ENCODE peak calls at places on chromosome 14, in ten cellular contexts. R, T, O, I, D, X, Z, N, B and J are unnamed samples.

GRCh38 chr14:101861464-101861863 is 100.0 kb downstream of the PPP2R5C start:
- DNase-seq in R (no peak), T (no peak), O (no peak), I (no peak), D (no peak), X (no peak), Z (no peak), N (no peak), B (no peak), J (no peak)

GRCh38 chr14:98548071-98548686 is 723.8 kb downstream of the BCL11B start:
- DNase-seq in R (no peak), T (no peak), O (no peak), I (no peak), D (peak; percentile 16), X (no peak), Z (no peak), N (no peak), B (no peak), J (no peak)

GRCh38 chr14:21382886-21383847 is 652 bp downstream of the SUPT16H start:
- DNase-seq in R (peak; percentile 49), T (peak; percentile 44), O (peak; percentile 59), I (no peak), D (peak; percentile 54), X (peak; percentile 28), Z (peak; percentile 56), N (peak; percentile 54), B (peak; percentile 44), J (peak; percentile 18)

GRCh38 chr14:67837011-67837624 is 17.5 kb downstream of the RAD51B start:
- DNase-seq in R (peak; percentile 30), T (peak; percentile 29), O (peak; percentile 79), I (peak; percentile 61), D (peak; percentile 68), X (no peak), Z (peak; percentile 78), N (peak; percentile 91), B (peak; percentile 24), J (no peak)

GRCh38 chr14:102525213-102526143 is 15.9 kb upstream of the ANKRD9 start:
- DNase-seq in R (peak; percentile 44), T (no peak), O (peak; percentile 54), I (no peak), D (peak; percentile 69), X (no peak), Z (peak; percentile 74), N (peak; percentile 72), B (peak; percentile 50), J (no peak)

GRCh38 chr14:87153901-87154300 is 839.1 kb downstream of the GALC start:
- DNase-seq in R (no peak), T (no peak), O (no peak), I (no peak), D (no peak), X (no peak), Z (no peak), N (no peak), B (no peak), J (no peak)

GRCh38 chr14:77314043-77314442 is 6.6 kb downstream of the POMT2 start:
- DNase-seq in R (no peak), T (no peak), O (no peak), I (peak; percentile 76), D (peak; percentile 62), X (no peak), Z (no peak), N (peak; percentile 63), B (no peak), J (no peak)

GRCh38 chr14:67491285-67491684 is 2.8 kb upstream of the TMEM229B start:
- DNase-seq in R (no peak), T (no peak), O (no peak), I (no peak), D (no peak), X (no peak), Z (no peak), N (no peak), B (no peak), J (no peak)

GRCh38 chr14:95258754-95259593 is 60.7 kb downstream of the CLMN start:
- DNase-seq in R (no peak), T (no peak), O (no peak), I (no peak), D (no peak), X (no peak), Z (peak; percentile 63), N (no peak), B (no peak), J (no peak)

GRCh38 chr14:99733551-99734405 is 49.7 kb downstream of the CYP46A1 start:
- DNase-seq in R (peak; percentile 6), T (no peak), O (no peak), I (no peak), D (peak; percentile 28), X (no peak), Z (no peak), N (no peak), B (no peak), J (no peak)

GRCh38 chr14:21211509-21211908 is 55.6 kb upstream of the OR5AU1 start:
- DNase-seq in R (no peak), T (no peak), O (no peak), I (no peak), D (no peak), X (no peak), Z (no peak), N (no peak), B (no peak), J (no peak)

GRCh38 chr14:100533647-100534485 is 53.4 kb downstream of the BEGAIN start:
- DNase-seq in R (peak; percentile 3), T (no peak), O (no peak), I (no peak), D (no peak), X (no peak), Z (no peak), N (no peak), B (no peak), J (peak; percentile 8)

GRCh38 chr14:98932436-98933325 is 339.3 kb downstream of the BCL11B start:
- DNase-seq in R (no peak), T (no peak), O (no peak), I (no peak), D (no peak), X (no peak), Z (no peak), N (no peak), B (no peak), J (no peak)